ENCODE peak calls at places on chromosomes 6 and 20, in seven cellular contexts. P is AG04450, D is heart left ventricle, G is nucleus accumbens, R is posterior cingulate gyrus, F is cardiac fibroblast, S is AG08396. Z is an unnamed sample.

GRCh38 chr6:21341910-21342309 is 251.6 kb upstream of the SOX4 start:
- DNase-seq in P (no peak), D (no peak), G (no peak), R (no peak), F (no peak), S (no peak), Z (no peak)

GRCh38 chr6:2558861-2559811 is 191.6 kb downstream of the MYLK4 start:
- DNase-seq in P (no peak), D (no peak), G (no peak), R (no peak), F (no peak), S (no peak), Z (no peak)

GRCh38 chr6:23218751-23219150 is 649.4 kb downstream of the HDGFL1 start:
- DNase-seq in P (no peak), D (no peak), G (peak; percentile 2), R (no peak), F (no peak), S (no peak), Z (no peak)

GRCh38 chr20:309306-309840 is 12.0 kb downstream of the ZCCHC3 start:
- DNase-seq in P (no peak), D (no peak), G (no peak), R (no peak), F (peak; percentile 38), S (no peak), Z (peak; percentile 76)

GRCh38 chr20:57652865-57653545 is 32.8 kb upstream of the ZBP1 start:
- DNase-seq in P (no peak), D (peak; percentile 24), G (no peak), R (no peak), F (no peak), S (peak; percentile 7), Z (no peak)

GRCh38 chr20:3010985-3011723 is 32.3 kb upstream of the GNRH2 start:
- DNase-seq in P (peak; percentile 11), D (no peak), G (no peak), R (no peak), F (peak; percentile 54), S (peak; percentile 61), Z (peak; percentile 78)

GRCh38 chr6:166911248-166911677 is 45.1 kb downstream of the RNASET2 start:
- DNase-seq in P (no peak), D (no peak), G (no peak), R (no peak), F (no peak), S (no peak), Z (no peak)

GRCh38 chr6:155040154-155040553 is 45.0 kb downstream of the TIAM2 start:
- DNase-seq in P (no peak), D (no peak), G (no peak), R (no peak), F (no peak), S (no peak), Z (no peak)

GRCh38 chr6:155517282-155517681 is 61.6 kb upstream of the NOX3 start:
- DNase-seq in P (no peak), D (no peak), G (no peak), R (no peak), F (no peak), S (no peak), Z (no peak)

GRCh38 chr20:64149141-64149540 is 15.1 kb upstream of the MYT1 start:
- DNase-seq in P (no peak), D (peak; percentile 9), G (no peak), R (no peak), F (no peak), S (no peak), Z (no peak)

GRCh38 chr20:57211406-57211805 is 55.0 kb downstream of the BMP7 start:
- DNase-seq in P (no peak), D (no peak), G (no peak), R (no peak), F (no peak), S (no peak), Z (no peak)

GRCh38 chr6:35092362-35093117 is 48.6 kb downstream of the TCP11 start:
- DNase-seq in P (peak; percentile 24), D (no peak), G (no peak), R (no peak), F (peak; percentile 79), S (peak; percentile 37), Z (peak; percentile 44)

GRCh38 chr20:54133434-54134427 is 40.1 kb downstream of the CYP24A1 start:
- DNase-seq in P (no peak), D (no peak), G (no peak), R (no peak), F (peak; percentile 58), S (no peak), Z (peak; percentile 54)

GRCh38 chr6:53496797-53497196 is 48.1 kb downstream of the GCLC start:
- DNase-seq in P (peak; percentile 78), D (no peak), G (no peak), R (no peak), F (peak; percentile 89), S (peak; percentile 70), Z (peak; percentile 95)

GRCh38 chr6:105713474-105714118 is 310.7 kb upstream of the PREP start:
- DNase-seq in P (no peak), D (no peak), G (no peak), R (no peak), F (peak; percentile 9), S (no peak), Z (peak; percentile 9)

GRCh38 chr20:39822667-39823066 is 860.5 kb downstream of the DHX35 start:
- DNase-seq in P (no peak), D (no peak), G (no peak), R (no peak), F (peak; percentile 43), S (no peak), Z (peak; percentile 84)

GRCh38 chr6:30816791-30817739 is 67.3 kb upstream of the DDR1 start:
- DNase-seq in P (no peak), D (no peak), G (no peak), R (no peak), F (no peak), S (no peak), Z (no peak)

GRCh38 chr6:137808191-137808590 is 58.9 kb upstream of the TNFAIP3 start:
- DNase-seq in P (no peak), D (no peak), G (no peak), R (no peak), F (peak; percentile 94), S (peak; percentile 41), Z (peak; percentile 76)

GRCh38 chr6:37433657-37434271 is 743 bp downstream of the CMTR1 start:
- DNase-seq in P (no peak), D (peak; percentile 29), G (peak; percentile 40), R (no peak), F (peak; percentile 19), S (peak; percentile 29), Z (peak; percentile 24)